ENCODE peak calls at places on chromosomes 11 and 22, in nine cellular contexts. G, E, M, V, K, P, B, W and D are unnamed samples.
A peak's percentile ranks its signal among the peaks of the same experiment; 100 is the strongest.

GRCh38 chr11:65529475-65530156 is 4.7 kb downstream of the SCYL1 start:
- DNase-seq in G (no peak), E (no peak), M (no peak), V (no peak), K (no peak), P (no peak), B (no peak), W (no peak), D (no peak)

GRCh38 chr22:23281406-23282088 is 101.2 kb downstream of the BCR start:
- DNase-seq in G (peak; percentile 86), E (peak; percentile 61), M (peak; percentile 80), V (peak; percentile 75), K (peak; percentile 84), P (peak; percentile 69), B (peak; percentile 70), W (peak; percentile 88), D (peak; percentile 91)

GRCh38 chr11:27642954-27643353 is 57.3 kb downstream of the BDNF start:
- DNase-seq in G (no peak), E (no peak), M (peak; percentile 4), V (no peak), K (no peak), P (no peak), B (no peak), W (no peak), D (no peak)

GRCh38 chr11:35179466-35180135 is 40.6 kb downstream of the CD44 start:
- DNase-seq in G (no peak), E (no peak), M (no peak), V (no peak), K (no peak), P (no peak), B (no peak), W (no peak), D (no peak)

GRCh38 chr22:32661296-32661695 is 140.2 kb upstream of the TIMP3 start:
- DNase-seq in G (no peak), E (no peak), M (no peak), V (no peak), K (no peak), P (no peak), B (no peak), W (no peak), D (no peak)

GRCh38 chr11:71131861-71132260 is 120.5 kb downstream of the SHANK2 start:
- DNase-seq in G (no peak), E (no peak), M (no peak), V (no peak), K (no peak), P (no peak), B (no peak), W (no peak), D (no peak)

GRCh38 chr11:44766112-44766971 is 39.6 kb downstream of the TSPAN18 start:
- DNase-seq in G (no peak), E (no peak), M (no peak), V (no peak), K (no peak), P (no peak), B (no peak), W (peak; percentile 86), D (no peak)

GRCh38 chr11:126332221-126332711 is 23.2 kb upstream of the ST3GAL4 start:
- DNase-seq in G (no peak), E (peak; percentile 4), M (peak; percentile 94), V (no peak), K (no peak), P (no peak), B (no peak), W (no peak), D (no peak)

GRCh38 chr11:15761235-15761634 is 595.1 kb downstream of the SOX6 start:
- DNase-seq in G (no peak), E (no peak), M (no peak), V (no peak), K (no peak), P (no peak), B (no peak), W (no peak), D (no peak)